ENCODE peak calls at places on chromosomes 6 and 20, in four cellular contexts. One of them, this sample, is unnamed.

GRCh38 chr6:9370480-9370879 is 935.1 kb upstream of the SLC35B3 start:
- DNase-seq in HepG2: no peak
- DNase-seq in A549: no peak
- DNase-seq in GM12878: no peak
- DNase-seq in this sample: no peak

GRCh38 chr20:44072381-44072780 is 114.6 kb downstream of the JPH2 start:
- DNase-seq in GM12878: no peak
- DNase-seq in HepG2: no peak
- DNase-seq in A549: no peak
- DNase-seq in this sample: no peak

GRCh38 chr6:79269877-79270276 is 35.4 kb upstream of the HMGN3 start:
- DNase-seq in HepG2: no peak
- DNase-seq in A549: no peak
- DNase-seq in GM12878: no peak
- DNase-seq in this sample: no peak

GRCh38 chr6:72938104-72938503 is 287.2 kb downstream of the KHDC1L start:
- DNase-seq in GM12878: no peak
- DNase-seq in A549: no peak
- DNase-seq in HepG2: no peak
- DNase-seq in this sample: no peak

GRCh38 chr6:15038013-15038791 is 207.7 kb upstream of the JARID2 start:
- DNase-seq in A549: no peak
- DNase-seq in GM12878: no peak
- DNase-seq in HepG2: no peak
- DNase-seq in this sample: no peak

GRCh38 chr20:47686545-47686944 is 98.7 kb downstream of the SULF2 start:
- DNase-seq in A549: no peak
- DNase-seq in GM12878: no peak
- DNase-seq in HepG2: no peak
- DNase-seq in this sample: no peak

GRCh38 chr6:144215402-144215931 is 65.2 kb downstream of the STX11 start:
- DNase-seq in HepG2: peak
- DNase-seq in GM12878: peak
- DNase-seq in A549: peak
- DNase-seq in this sample: peak

GRCh38 chr20:20038586-20038985 is 13.7 kb downstream of the CRNKL1 start:
- DNase-seq in HepG2: no peak
- DNase-seq in A549: no peak
- DNase-seq in GM12878: no peak
- DNase-seq in this sample: no peak

GRCh38 chr6:55963301-55963700 is 87.9 kb upstream of the BMP5 start:
- DNase-seq in HepG2: peak
- DNase-seq in A549: no peak
- DNase-seq in GM12878: no peak
- DNase-seq in this sample: no peak

GRCh38 chr20:10381477-10381876 is 52.5 kb downstream of the MKKS start:
- DNase-seq in GM12878: no peak
- DNase-seq in HepG2: peak
- DNase-seq in A549: no peak
- DNase-seq in this sample: no peak

GRCh38 chr6:44976677-44977405 is 351.3 kb upstream of the RUNX2 start:
- DNase-seq in HepG2: no peak
- DNase-seq in A549: no peak
- DNase-seq in GM12878: peak
- DNase-seq in this sample: no peak

GRCh38 chr6:156555117-156555516 is 222.1 kb upstream of the ARID1B start:
- DNase-seq in A549: no peak
- DNase-seq in HepG2: no peak
- DNase-seq in GM12878: no peak
- DNase-seq in this sample: no peak

GRCh38 chr20:13101701-13102100 is 92.9 kb downstream of the SPTLC3 start:
- DNase-seq in GM12878: no peak
- DNase-seq in HepG2: no peak
- DNase-seq in A549: no peak
- DNase-seq in this sample: no peak

GRCh38 chr6:107082045-107082444 is 33.3 kb downstream of the BEND3 start:
- DNase-seq in A549: no peak
- DNase-seq in HepG2: peak
- DNase-seq in GM12878: no peak
- DNase-seq in this sample: no peak

GRCh38 chr6:32178547-32179440 is 589 bp downstream of the RNF5 start:
- DNase-seq in GM12878: no peak
- DNase-seq in A549: no peak
- DNase-seq in HepG2: no peak
- DNase-seq in this sample: peak
- TF ChIP-seq PBX3 in GM12878: no peak
- TF ChIP-seq PBX3 in A549: no peak
- TF ChIP-seq PBX3 in HepG2: no peak
- TF ChIP-seq PBX3 in this sample: no peak

GRCh38 chr20:18310592-18310991 is 22.3 kb downstream of the ZNF133 start:
- DNase-seq in A549: no peak
- DNase-seq in HepG2: no peak
- DNase-seq in GM12878: no peak
- DNase-seq in this sample: no peak

GRCh38 chr20:18314786-18315406 is 26.6 kb downstream of the ZNF133 start:
- DNase-seq in HepG2: no peak
- DNase-seq in A549: peak
- DNase-seq in GM12878: no peak
- DNase-seq in this sample: no peak

GRCh38 chr20:18316166-18316565 is 27.8 kb downstream of the ZNF133 start:
- DNase-seq in HepG2: no peak
- DNase-seq in GM12878: no peak
- DNase-seq in A549: no peak
- DNase-seq in this sample: no peak

GRCh38 chr20:18313410-18313809 is 25.1 kb downstream of the ZNF133 start:
- DNase-seq in GM12878: no peak
- DNase-seq in A549: no peak
- DNase-seq in HepG2: no peak
- DNase-seq in this sample: no peak

GRCh38 chr20:18312723-18313122 is 24.4 kb downstream of the ZNF133 start:
- DNase-seq in HepG2: no peak
- DNase-seq in GM12878: no peak
- DNase-seq in A549: no peak
- DNase-seq in this sample: no peak
- TF ChIP-seq PBX3 in HepG2: no peak
- TF ChIP-seq PBX3 in GM12878: no peak
- TF ChIP-seq PBX3 in A549: no peak
- TF ChIP-seq PBX3 in this sample: no peak

GRCh38 chr6:166677941-166678340 is 50.9 kb upstream of the RPS6KA2 start:
- DNase-seq in GM12878: no peak
- DNase-seq in HepG2: no peak
- DNase-seq in A549: no peak
- DNase-seq in this sample: no peak

GRCh38 chr6:166675736-166676135 is 48.7 kb upstream of the RPS6KA2 start:
- DNase-seq in HepG2: peak
- DNase-seq in A549: no peak
- DNase-seq in GM12878: no peak
- DNase-seq in this sample: no peak

GRCh38 chr6:166676270-166676860 is 49.3 kb upstream of the RPS6KA2 start:
- DNase-seq in A549: no peak
- DNase-seq in GM12878: no peak
- DNase-seq in HepG2: no peak
- DNase-seq in this sample: no peak

GRCh38 chr6:166678426-166678825 is 51.4 kb upstream of the RPS6KA2 start:
- DNase-seq in HepG2: peak
- DNase-seq in A549: peak
- DNase-seq in GM12878: no peak
- DNase-seq in this sample: no peak

DNA sequence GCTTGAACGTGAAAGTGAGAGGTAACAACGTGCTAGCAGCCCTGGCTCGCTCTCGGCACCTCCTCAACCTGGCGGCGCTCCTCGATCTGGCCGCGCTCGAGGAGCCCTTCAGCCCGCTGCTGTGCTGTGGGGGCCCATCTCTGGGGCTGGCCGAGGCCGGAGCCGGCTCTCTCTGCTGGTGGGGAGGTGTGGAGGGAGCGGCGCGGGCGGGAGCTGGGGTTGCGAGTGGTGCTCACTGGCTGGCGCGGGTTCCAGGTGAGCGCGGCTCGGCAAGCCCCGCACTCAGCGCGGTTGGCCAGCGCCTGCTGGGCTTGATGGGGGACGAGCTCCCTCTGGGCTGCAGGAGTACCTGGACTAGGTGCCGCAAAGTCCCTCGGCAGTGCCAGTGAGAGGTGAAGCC is 52.5 kb upstream of the RPS6KA2 start:
- DNase-seq in GM12878: no peak
- DNase-seq in HepG2: no peak
- DNase-seq in A549: no peak
- DNase-seq in this sample: no peak
- TF ChIP-seq PBX3 in GM12878: no peak
- TF ChIP-seq PBX3 in HepG2: no peak
- TF ChIP-seq PBX3 in A549: no peak
- TF ChIP-seq PBX3 in this sample: no peak

DNA sequence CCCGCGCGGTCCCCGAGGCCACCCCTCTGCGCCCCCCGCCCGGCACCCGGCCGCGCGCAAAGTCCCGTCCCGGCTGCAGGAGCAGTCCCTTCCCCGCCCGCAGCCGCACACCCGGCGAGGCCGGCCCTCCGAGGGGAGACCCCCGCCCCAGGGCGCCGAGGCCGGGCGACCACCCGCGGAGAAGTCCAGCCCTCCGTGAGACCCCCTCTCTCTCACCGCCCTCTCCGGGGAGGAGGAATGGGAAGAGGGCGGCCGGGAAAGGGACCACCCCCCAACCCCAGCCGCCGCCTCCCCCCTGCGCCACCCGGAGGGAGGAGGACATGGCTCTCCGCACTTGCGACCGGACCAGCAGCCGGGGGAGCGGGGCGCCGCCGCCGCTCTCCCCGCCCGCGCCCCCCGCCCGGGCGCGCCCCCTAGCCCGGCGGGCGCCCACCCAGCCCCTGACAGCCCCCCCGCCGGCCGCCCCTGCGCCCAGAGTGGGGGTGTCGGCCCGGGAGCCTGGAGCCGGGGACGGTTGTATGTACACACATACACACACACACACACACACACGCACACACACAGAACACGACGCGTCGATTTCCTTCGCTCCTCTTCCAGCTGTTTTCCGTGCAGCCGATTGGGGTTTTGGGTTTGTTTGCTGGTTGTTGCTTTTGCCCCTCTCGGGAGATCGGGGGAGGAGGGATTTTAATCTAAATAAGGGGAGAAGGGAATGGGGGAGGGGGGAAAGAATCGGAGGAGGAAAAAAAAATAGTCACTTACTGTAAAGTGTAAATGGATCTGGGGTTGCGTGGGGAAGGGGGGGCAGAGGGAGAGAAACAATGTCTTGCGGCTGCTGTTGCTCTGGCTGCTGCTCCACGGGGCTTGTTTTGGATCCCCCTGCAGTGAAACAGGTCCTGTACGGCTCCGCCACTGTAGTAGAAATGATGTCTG is at the start of gene ATXN1:
- DNase-seq in HepG2: peak
- DNase-seq in GM12878: no peak
- DNase-seq in A549: peak
- DNase-seq in this sample: peak
- TF ChIP-seq PBX3 in HepG2: no peak
- TF ChIP-seq PBX3 in GM12878: no peak
- TF ChIP-seq PBX3 in A549: no peak
- TF ChIP-seq PBX3 in this sample: no peak

DNA sequence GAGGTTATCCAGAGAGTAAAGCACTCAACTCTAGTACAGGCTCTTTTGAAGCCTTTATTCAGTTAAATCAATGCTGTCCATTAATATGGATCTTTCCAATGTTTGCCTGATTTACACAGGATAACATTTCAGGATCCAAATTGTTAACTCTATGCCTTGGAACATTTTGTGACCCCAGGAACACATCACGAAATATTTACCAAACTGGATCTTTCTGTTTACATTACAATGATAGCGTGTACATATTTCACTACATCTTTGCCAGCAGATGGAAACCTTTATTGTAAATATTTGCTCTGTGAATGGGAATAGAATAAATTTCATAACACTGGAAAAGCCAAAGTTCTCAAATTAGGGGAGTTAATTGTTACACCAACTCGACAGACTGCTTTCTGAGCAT is 23.5 kb downstream of the BPIFA2 start:
- DNase-seq in A549: no peak
- DNase-seq in GM12878: no peak
- DNase-seq in HepG2: no peak
- DNase-seq in this sample: no peak
- TF ChIP-seq PBX3 in A549: no peak
- TF ChIP-seq PBX3 in GM12878: no peak
- TF ChIP-seq PBX3 in HepG2: no peak
- TF ChIP-seq PBX3 in this sample: no peak

GRCh38 chr6:71745525-71745924 is 140.8 kb upstream of the RIMS1 start:
- DNase-seq in A549: no peak
- DNase-seq in HepG2: no peak
- DNase-seq in GM12878: no peak
- DNase-seq in this sample: no peak
- TF ChIP-seq PBX3 in A549: no peak
- TF ChIP-seq PBX3 in HepG2: no peak
- TF ChIP-seq PBX3 in GM12878: no peak
- TF ChIP-seq PBX3 in this sample: no peak

GRCh38 chr6:53795702-53796450 is 1.1 kb downstream of the LRRC1 start:
- DNase-seq in GM12878: no peak
- DNase-seq in A549: no peak
- DNase-seq in HepG2: peak
- DNase-seq in this sample: peak

GRCh38 chr6:53795254-53795701 is 473 bp downstream of the LRRC1 start:
- DNase-seq in HepG2: no peak
- DNase-seq in A549: no peak
- DNase-seq in GM12878: no peak
- DNase-seq in this sample: no peak

GRCh38 chr6:53796451-53796780 is 1.6 kb downstream of the LRRC1 start:
- DNase-seq in GM12878: no peak
- DNase-seq in HepG2: peak
- DNase-seq in A549: no peak
- DNase-seq in this sample: no peak

GRCh38 chr6:53797304-53797703 is 2.5 kb downstream of the LRRC1 start:
- DNase-seq in HepG2: no peak
- DNase-seq in A549: no peak
- DNase-seq in GM12878: no peak
- DNase-seq in this sample: no peak

GRCh38 chr6:53796791-53797190 is 2.0 kb downstream of the LRRC1 start:
- DNase-seq in GM12878: no peak
- DNase-seq in A549: no peak
- DNase-seq in HepG2: no peak
- DNase-seq in this sample: no peak
- TF ChIP-seq PBX3 in GM12878: no peak
- TF ChIP-seq PBX3 in A549: no peak
- TF ChIP-seq PBX3 in HepG2: no peak
- TF ChIP-seq PBX3 in this sample: no peak